ENCODE peak calls at places on chromosomes 6 and 20, in eight cellular contexts. Z is HuH-7.5; R is stimulated activated CD8-positive, alpha-beta memory T cell treated with anti-CD3 and anti-CD28 coated beads, Interleukin-15, amount 100 ng/mL, for 4 hours; D is HEK293T; H is suprapubic skin; I is heart left ventricle; E is progenitor cell of endocrine pancreas; P is T-helper 17 cell. F is an unnamed sample.

GRCh38 chr20:36631651-36632050 is 14.3 kb downstream of the SLA2 start:
- DNase-seq in R (no peak), E (no peak), Z (no peak), P (no peak), D (no peak), H (no peak), I (no peak), F (no peak)

GRCh38 chr6:3390698-3391097 is 66.2 kb downstream of the SLC22A23 start:
- DNase-seq in R (no peak), E (no peak), H (peak; percentile 94), I (peak; percentile 70), Z (no peak), P (no peak), D (no peak), F (no peak)

GRCh38 chr6:22350109-22350508 is 53.3 kb upstream of the PRL start:
- DNase-seq in Z (no peak), H (no peak), R (no peak), D (no peak), I (no peak), P (no peak), E (no peak), F (no peak)

GRCh38 chr20:63696628-63697356 is at the start of gene TNFRSF6B:
- DNase-seq in D (no peak), P (no peak), E (no peak), R (no peak), H (peak; percentile 64), I (peak; percentile 39), Z (no peak), F (no peak)

GRCh38 chr6:129672883-129673631 is 36.9 kb downstream of the ARHGAP18 start:
- DNase-seq in H (no peak), E (no peak), R (no peak), Z (no peak), P (no peak), D (no peak), I (no peak), F (peak; percentile 35)

GRCh38 chr6:16751251-16751946 is 9.9 kb downstream of the ATXN1 start:
- DNase-seq in D (no peak), R (no peak), Z (no peak), H (no peak), P (no peak), E (no peak), I (no peak), F (no peak)

GRCh38 chr6:85644374-85644762 is 1.7 kb upstream of the SYNCRIP start:
- DNase-seq in R (no peak), P (no peak), Z (no peak), H (no peak), I (no peak), D (no peak), E (no peak), F (no peak)

GRCh38 chr20:32513031-32513866 is 71.9 kb downstream of the NOL4L start:
- DNase-seq in P (no peak), D (no peak), I (no peak), R (no peak), Z (no peak), E (no peak), H (peak; percentile 17), F (no peak)

GRCh38 chr6:100880149-100880900 is 804 bp downstream of the ASCC3 start:
- DNase-seq in H (no peak), E (no peak), P (no peak), D (no peak), I (no peak), R (no peak), Z (no peak), F (no peak)

GRCh38 chr6:34696189-34696738 is 303 bp downstream of the ILRUN start:
- DNase-seq in D (no peak), E (peak; percentile 28), Z (no peak), R (no peak), H (peak; percentile 83), P (no peak), I (peak; percentile 76), F (no peak)

F was measured in DND-41.